ENCODE peak calls at places on chromosomes 5 and 9, in five cellular contexts. One of them, this sample, is unnamed.

GRCh38 chr9:7104625-7105024 is 346.9 kb downstream of the KDM4C start:
- DNase-seq in IMR-90: no peak
- DNase-seq in stomach: no peak
- DNase-seq in H1: no peak
- DNase-seq in uterus: no peak
- DNase-seq in this sample: no peak

GRCh38 chr5:96096724-96097123 is 135.1 kb upstream of the ELL2 start:
- DNase-seq in IMR-90: no peak
- DNase-seq in stomach: no peak
- DNase-seq in H1: no peak
- DNase-seq in uterus: no peak
- DNase-seq in this sample: no peak

GRCh38 chr5:151632524-151632923 is 41.4 kb upstream of the FAT2 start:
- DNase-seq in IMR-90: no peak
- DNase-seq in stomach: no peak
- DNase-seq in H1: no peak
- DNase-seq in uterus: no peak
- DNase-seq in this sample: no peak

GRCh38 chr9:17082343-17082742 is 52.5 kb upstream of the CNTLN start:
- DNase-seq in IMR-90: peak; percentile 60
- DNase-seq in stomach: no peak
- DNase-seq in H1: peak; percentile 27
- DNase-seq in uterus: peak; percentile 43
- DNase-seq in this sample: peak; percentile 7

GRCh38 chr9:114001794-114002261 is 76.3 kb downstream of the AMBP start:
- DNase-seq in IMR-90: no peak
- DNase-seq in stomach: peak; percentile 20
- DNase-seq in H1: no peak
- DNase-seq in uterus: no peak
- DNase-seq in this sample: no peak

GRCh38 chr5:77588175-77588574 is 50.3 kb downstream of the OTP start:
- DNase-seq in IMR-90: no peak
- DNase-seq in stomach: no peak
- DNase-seq in H1: no peak
- DNase-seq in uterus: no peak
- DNase-seq in this sample: no peak

GRCh38 chr9:89023788-89024187 is 32.5 kb downstream of the S1PR3 start:
- DNase-seq in IMR-90: peak; percentile 21
- DNase-seq in stomach: no peak
- DNase-seq in H1: no peak
- DNase-seq in uterus: no peak
- DNase-seq in this sample: no peak

GRCh38 chr5:166068547-166069335 is 2222.7 kb upstream of the WWC1 start:
- DNase-seq in IMR-90: no peak
- DNase-seq in stomach: no peak
- DNase-seq in H1: no peak
- DNase-seq in uterus: no peak
- DNase-seq in this sample: no peak

GRCh38 chr5:59069438-59070079 is 486.7 kb downstream of the RAB3C start:
- DNase-seq in IMR-90: peak; percentile 98
- DNase-seq in stomach: no peak
- DNase-seq in H1: no peak
- DNase-seq in uterus: no peak
- DNase-seq in this sample: peak; percentile 36

GRCh38 chr5:54159153-54159836 is 151.1 kb downstream of the ARL15 start:
- DNase-seq in IMR-90: peak; percentile 69
- DNase-seq in stomach: no peak
- DNase-seq in H1: no peak
- DNase-seq in uterus: no peak
- DNase-seq in this sample: no peak

GRCh38 chr5:119943148-119943547 is 313.8 kb downstream of the FAM170A start:
- DNase-seq in IMR-90: peak; percentile 28
- DNase-seq in stomach: no peak
- DNase-seq in H1: no peak
- DNase-seq in uterus: no peak
- DNase-seq in this sample: no peak

GRCh38 chr5:56938858-56939257 is 13.1 kb downstream of the MIER3 start:
- DNase-seq in IMR-90: no peak
- DNase-seq in stomach: no peak
- DNase-seq in H1: no peak
- DNase-seq in uterus: no peak
- DNase-seq in this sample: no peak

GRCh38 chr5:145872486-145872885 is 328 bp downstream of the GRXCR2 start:
- DNase-seq in IMR-90: no peak
- DNase-seq in stomach: no peak
- DNase-seq in H1: no peak
- DNase-seq in uterus: no peak
- DNase-seq in this sample: no peak

GRCh38 chr5:139634028-139634325 is 14.2 kb upstream of the CXXC5 start:
- DNase-seq in IMR-90: no peak
- DNase-seq in stomach: peak; percentile 13
- DNase-seq in H1: no peak
- DNase-seq in uterus: no peak
- DNase-seq in this sample: no peak

GRCh38 chr9:85038061-85038460 is 368.5 kb downstream of the NTRK2 start:
- DNase-seq in IMR-90: no peak
- DNase-seq in stomach: no peak
- DNase-seq in H1: no peak
- DNase-seq in uterus: no peak
- DNase-seq in this sample: no peak

GRCh38 chr5:111043712-111044506 is 27.6 kb upstream of the TSLP start:
- DNase-seq in IMR-90: peak; percentile 87
- DNase-seq in stomach: no peak
- DNase-seq in H1: no peak
- DNase-seq in uterus: no peak
- DNase-seq in this sample: no peak

GRCh38 chr5:146338774-146339714 is at the start of gene POU4F3:
- DNase-seq in IMR-90: no peak
- DNase-seq in stomach: no peak
- DNase-seq in H1: peak; percentile 68
- DNase-seq in uterus: no peak
- DNase-seq in this sample: no peak

DNA sequence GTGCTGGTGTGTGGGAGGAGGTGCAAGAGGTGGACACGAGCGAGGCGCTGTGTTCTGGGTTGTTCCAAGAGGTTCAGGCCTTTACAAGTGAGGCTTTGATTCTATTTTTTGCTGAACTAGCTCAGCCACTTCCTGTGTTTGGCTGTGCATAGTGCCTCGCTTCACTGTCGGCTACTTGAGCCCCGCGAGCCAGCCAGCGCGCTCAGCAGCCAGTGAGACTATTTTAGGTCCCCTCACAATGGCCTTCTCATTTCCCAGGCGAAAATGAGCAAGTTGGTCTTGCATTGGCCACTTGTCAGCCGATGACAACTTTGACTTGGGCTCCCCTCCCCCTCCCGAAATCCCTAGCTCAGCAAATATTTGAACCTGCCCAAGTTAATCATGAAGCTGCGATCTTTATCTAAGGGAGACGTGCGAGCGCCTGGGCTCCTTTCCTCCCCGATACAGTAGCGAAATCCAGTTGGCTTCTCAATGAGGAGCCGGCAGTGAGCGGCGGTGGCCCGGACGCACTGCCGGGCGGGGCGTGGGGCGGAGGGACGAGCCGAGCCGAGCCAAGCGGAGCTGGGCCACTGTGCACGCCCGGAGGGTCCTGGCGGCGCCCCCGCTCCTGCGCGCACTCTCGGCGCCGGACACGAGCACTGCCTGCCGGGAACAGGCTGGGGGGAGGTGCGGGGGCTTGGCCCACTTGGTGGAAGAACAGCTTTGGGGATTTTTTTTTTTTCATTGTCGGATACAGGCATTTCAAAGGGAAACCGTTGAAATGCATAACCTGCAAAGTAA is 72.6 kb downstream of the PIK3R1 start:
- DNase-seq in IMR-90: peak; percentile 37
- DNase-seq in stomach: peak; percentile 66
- DNase-seq in H1: no peak
- DNase-seq in uterus: peak; percentile 72
- DNase-seq in this sample: no peak
- TF ChIP-seq POLR2A in IMR-90: no peak
- TF ChIP-seq POLR2A in stomach: no peak
- TF ChIP-seq POLR2A in H1: no peak
- TF ChIP-seq POLR2A in uterus: peak; percentile 33
- TF ChIP-seq POLR2A in this sample: no peak

DNA sequence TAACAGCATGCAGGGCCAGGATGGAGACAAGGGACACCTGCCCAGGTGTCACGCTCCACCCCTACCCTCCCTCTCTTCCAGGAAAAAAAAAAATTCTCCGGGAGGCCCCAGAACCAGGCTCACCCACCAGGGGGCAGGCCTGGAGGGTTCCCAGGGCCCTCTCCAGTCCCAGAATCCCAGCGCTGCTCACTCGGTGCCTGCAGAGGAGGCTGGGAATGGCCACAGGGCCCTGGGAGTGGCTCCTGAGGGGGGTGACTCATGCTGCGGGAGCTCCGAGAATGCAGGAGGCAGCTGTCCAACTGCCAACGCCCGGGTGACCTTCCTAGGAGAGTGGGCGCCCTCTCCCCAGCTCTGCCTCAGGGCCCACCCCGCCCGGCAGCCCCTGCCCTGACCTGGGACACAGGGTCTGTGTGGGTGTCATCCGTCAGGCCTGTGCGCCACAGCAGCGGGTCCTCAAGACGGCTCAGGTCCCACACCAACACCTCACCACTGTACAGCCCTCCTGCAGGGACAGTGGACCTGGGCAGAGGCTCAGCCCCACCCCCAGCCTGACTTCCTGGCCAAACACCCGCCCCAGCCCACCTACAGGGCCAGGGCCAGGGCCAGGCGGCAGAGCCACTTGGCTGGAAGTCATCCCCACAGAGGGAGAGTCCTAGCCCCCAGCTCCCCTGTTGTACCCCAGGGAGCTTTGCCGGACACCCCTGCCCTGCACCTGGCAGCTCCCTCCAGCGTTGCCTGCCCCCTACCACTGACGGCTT is 21.2 kb downstream of the DYNC2I2 start:
- DNase-seq in IMR-90: peak; percentile 94
- DNase-seq in stomach: peak; percentile 93
- DNase-seq in H1: peak; percentile 81
- DNase-seq in uterus: peak; percentile 87
- DNase-seq in this sample: peak; percentile 98
- TF ChIP-seq POLR2A in IMR-90: no peak
- TF ChIP-seq POLR2A in stomach: no peak
- TF ChIP-seq POLR2A in H1: no peak
- TF ChIP-seq POLR2A in uterus: peak; percentile 17
- TF ChIP-seq POLR2A in this sample: no peak

GRCh38 chr9:97293827-97294226 is 13.6 kb upstream of the CCDC180 start:
- DNase-seq in IMR-90: no peak
- DNase-seq in stomach: no peak
- DNase-seq in H1: no peak
- DNase-seq in uterus: no peak
- DNase-seq in this sample: no peak
- TF ChIP-seq POLR2A in IMR-90: no peak
- TF ChIP-seq POLR2A in stomach: no peak
- TF ChIP-seq POLR2A in H1: no peak
- TF ChIP-seq POLR2A in uterus: no peak
- TF ChIP-seq POLR2A in this sample: no peak

DNA sequence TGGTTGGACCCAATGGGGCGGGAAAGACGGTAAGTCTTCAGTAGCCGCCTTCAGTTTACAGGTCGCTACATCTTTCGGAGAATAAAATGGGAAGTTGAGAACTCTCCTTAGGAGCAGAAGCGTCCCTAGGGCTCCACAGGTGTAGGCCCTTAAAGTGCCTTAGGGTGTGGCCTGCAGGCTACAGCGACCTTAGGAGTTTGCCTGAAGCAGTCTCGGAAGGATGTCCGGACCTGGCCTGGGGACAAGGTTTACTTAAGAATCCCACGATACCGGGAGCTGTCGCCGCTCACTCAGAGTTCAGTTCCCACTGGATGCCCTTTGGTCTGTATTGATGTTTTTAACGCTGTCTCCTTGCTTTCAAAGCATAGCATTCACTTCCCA is 638 bp downstream of the RAD50 start:
- DNase-seq in IMR-90: peak; percentile 29
- DNase-seq in stomach: peak; percentile 49
- DNase-seq in H1: no peak
- DNase-seq in uterus: peak; percentile 26
- DNase-seq in this sample: peak; percentile 12
- TF ChIP-seq POLR2A in IMR-90: no peak
- TF ChIP-seq POLR2A in stomach: no peak
- TF ChIP-seq POLR2A in H1: no peak
- TF ChIP-seq POLR2A in uterus: no peak
- TF ChIP-seq POLR2A in this sample: no peak

DNA sequence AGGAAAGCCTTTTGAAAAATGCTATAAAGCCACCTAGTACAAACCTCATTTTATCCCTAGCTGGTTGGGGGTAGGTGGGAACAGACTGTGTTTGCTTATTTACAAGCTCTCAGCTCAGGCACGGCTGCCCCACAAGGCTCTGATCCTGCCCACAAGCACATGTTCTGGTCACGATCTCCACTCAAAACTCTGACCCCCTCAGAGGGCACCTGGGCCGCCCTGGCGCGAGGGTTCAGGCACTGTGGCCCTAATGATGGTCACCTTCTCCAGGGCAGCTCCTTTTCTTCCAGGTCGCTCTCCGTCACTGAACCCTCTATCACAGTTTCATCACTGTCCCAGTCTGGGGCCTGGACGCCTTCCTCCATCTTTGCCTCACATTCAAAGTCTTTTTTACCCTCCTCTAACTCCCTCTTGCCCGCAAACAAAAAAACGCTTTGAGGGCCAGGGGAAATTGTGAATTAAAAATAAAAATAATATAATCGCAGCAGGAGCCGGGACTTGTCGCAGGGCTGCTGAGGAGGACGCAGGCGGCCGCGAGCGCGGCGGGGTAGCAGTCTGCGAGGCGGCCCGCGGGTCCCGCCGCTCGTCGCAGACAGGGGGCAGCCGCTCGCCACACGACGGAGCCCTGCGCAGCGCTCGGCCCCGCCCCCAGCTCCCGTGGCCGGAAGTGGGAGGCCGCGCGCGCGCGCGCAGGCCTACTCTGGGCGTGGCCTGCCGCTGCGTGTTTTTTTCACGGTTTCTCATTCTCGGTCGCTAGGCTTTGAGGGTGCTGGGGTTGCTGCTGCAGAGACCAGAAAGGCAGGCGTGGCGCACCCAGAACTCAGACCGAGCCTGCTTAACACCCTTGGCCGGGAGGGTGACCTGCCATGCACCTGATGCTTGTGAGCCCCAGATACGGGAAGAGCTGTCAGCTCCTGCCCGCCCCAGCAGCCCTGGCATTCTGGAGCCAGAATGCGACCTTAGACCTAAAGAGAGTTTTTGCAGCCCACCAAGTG is at the start of gene ANKRD31:
- DNase-seq in IMR-90: peak; percentile 66
- DNase-seq in stomach: peak; percentile 91
- DNase-seq in H1: no peak
- DNase-seq in uterus: peak; percentile 86
- DNase-seq in this sample: no peak
- TF ChIP-seq POLR2A in IMR-90: peak; percentile 46
- TF ChIP-seq POLR2A in stomach: no peak
- TF ChIP-seq POLR2A in H1: peak; percentile 53
- TF ChIP-seq POLR2A in uterus: peak; percentile 67
- TF ChIP-seq POLR2A in this sample: no peak

This sample was measured in H54.